ENCODE peak calls at places on chromosome 1, in four cellular contexts. R is mesothelial cell of epicardium, T is foreskin keratinocyte, H is fibroblast of lung. Q is an unnamed sample.

GRCh38 chr1:91835087-91835521 is 50.8 kb downstream of the TGFBR3 start:
- DNase-seq in R (no peak), T (no peak), H (no peak), Q (no peak)

GRCh38 chr1:111565957-111566356 is 53.6 kb upstream of the RAP1A start:
- DNase-seq in R (no peak), T (no peak), H (no peak), Q (no peak)

GRCh38 chr1:154768456-154769125 is 101.5 kb downstream of the KCNN3 start:
- DNase-seq in R (no peak), T (no peak), H (no peak), Q (no peak)

GRCh38 chr1:168288311-168289052 is 7.8 kb downstream of the TBX19 start:
- DNase-seq in R (no peak), T (peak; percentile 68), H (peak; percentile 41), Q (peak; percentile 22)

GRCh38 chr1:51768971-51769601 is 109.4 kb downstream of the NRDC start:
- DNase-seq in R (no peak), T (peak; percentile 42), H (peak; percentile 85), Q (peak; percentile 61)

GRCh38 chr1:10664251-10664650 is 132.2 kb downstream of the CASZ1 start:
- DNase-seq in R (no peak), T (no peak), H (no peak), Q (no peak)

GRCh38 chr1:148264374-148265276 is 112.5 kb upstream of the NBPF11 start:
- DNase-seq in R (no peak), T (peak; percentile 98), H (peak; percentile 71), Q (peak; percentile 66)

GRCh38 chr1:85581138-85581801 is 709 bp downstream of the CCN1 start:
- DNase-seq in R (peak; percentile 74), T (peak; percentile 57), H (peak; percentile 94), Q (peak; percentile 89)

GRCh38 chr1:81170721-81171120 is 630.0 kb upstream of the ADGRL2 start:
- DNase-seq in R (no peak), T (no peak), H (peak; percentile 28), Q (no peak)

GRCh38 chr1:81172483-81172882 is 628.3 kb upstream of the ADGRL2 start:
- DNase-seq in R (no peak), T (no peak), H (no peak), Q (no peak)

GRCh38 chr1:81179239-81179638 is 621.5 kb upstream of the ADGRL2 start:
- DNase-seq in R (no peak), T (peak; percentile 95), H (peak; percentile 98), Q (peak; percentile 96)

GRCh38 chr1:81174052-81174451 is 626.7 kb upstream of the ADGRL2 start:
- DNase-seq in R (no peak), T (no peak), H (peak; percentile 41), Q (peak; percentile 4)

GRCh38 chr1:81174811-81175476 is 625.8 kb upstream of the ADGRL2 start:
- DNase-seq in R (no peak), T (peak; percentile 100), H (no peak), Q (peak; percentile 68)
- TF ChIP-seq CTCF in R (no peak), T (peak; percentile 58), H (no peak), Q (peak; percentile 40)

GRCh38 chr1:162475539-162476185 is 22.0 kb upstream of the UHMK1 start:
- DNase-seq in R (no peak), T (peak; percentile 28), H (no peak), Q (no peak)
- TF ChIP-seq CTCF in R (no peak), T (peak; percentile 29), H (no peak), Q (no peak)

GRCh38 chr1:162823231-162823630 is 32.7 kb downstream of the HSD17B7 start:
- DNase-seq in R (no peak), T (no peak), H (no peak), Q (no peak)

GRCh38 chr1:162823771-162824525 is 33.4 kb downstream of the HSD17B7 start:
- DNase-seq in R (no peak), T (peak; percentile 22), H (no peak), Q (peak; percentile 22)

GRCh38 chr1:162822391-162823200 is 32.1 kb downstream of the HSD17B7 start:
- DNase-seq in R (peak; percentile 41), T (peak; percentile 26), H (no peak), Q (no peak)
- TF ChIP-seq CTCF in R (no peak), T (peak; percentile 10), H (peak; percentile 12), Q (no peak)

DNA sequence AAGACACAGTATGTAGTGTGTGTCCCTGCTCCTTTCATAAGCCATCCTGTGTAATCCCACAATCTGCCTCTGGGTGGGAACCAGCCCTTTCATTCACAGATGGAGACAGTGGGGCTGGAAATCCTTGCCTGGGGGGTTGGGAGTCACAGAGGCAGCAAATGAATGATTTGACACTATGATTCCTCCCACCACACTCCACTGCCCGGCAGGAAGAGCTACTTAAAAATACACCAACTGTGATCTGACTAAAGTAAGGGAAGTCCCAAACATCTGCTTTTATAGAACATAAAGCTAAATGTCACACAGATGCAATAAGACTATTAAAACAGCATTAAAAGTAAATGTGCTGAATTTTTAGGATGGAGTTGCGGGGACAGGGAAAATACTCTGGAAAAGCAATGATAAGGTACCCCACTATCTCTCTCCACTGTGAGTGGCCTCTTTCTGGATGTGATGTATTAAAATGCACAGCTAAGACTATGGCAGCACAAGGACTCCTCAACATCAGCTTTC is 4.3 kb downstream of the PARP1 start:
- DNase-seq in R (no peak), T (no peak), H (no peak), Q (peak; percentile 21)
- TF ChIP-seq CTCF in R (peak; percentile 39), T (peak; percentile 41), H (peak; percentile 43), Q (peak; percentile 66)

GRCh38 chr1:32525661-32526444 is 13.4 kb upstream of the ZBTB8A start:
- DNase-seq in R (no peak), T (no peak), H (no peak), Q (no peak)

GRCh38 chr1:32525053-32525452 is 14.2 kb upstream of the ZBTB8A start:
- DNase-seq in R (no peak), T (peak; percentile 25), H (no peak), Q (no peak)

GRCh38 chr1:32518976-32519375 is 20.3 kb upstream of the ZBTB8A start:
- DNase-seq in R (no peak), T (no peak), H (no peak), Q (no peak)

GRCh38 chr1:32516402-32516801 is 22.8 kb upstream of the ZBTB8A start:
- DNase-seq in R (no peak), T (no peak), H (no peak), Q (no peak)

GRCh38 chr1:32521165-32521564 is 18.1 kb upstream of the ZBTB8A start:
- DNase-seq in R (no peak), T (no peak), H (no peak), Q (no peak)
- TF ChIP-seq CTCF in R (no peak), T (peak; percentile 14), H (no peak), Q (no peak)

DNA sequence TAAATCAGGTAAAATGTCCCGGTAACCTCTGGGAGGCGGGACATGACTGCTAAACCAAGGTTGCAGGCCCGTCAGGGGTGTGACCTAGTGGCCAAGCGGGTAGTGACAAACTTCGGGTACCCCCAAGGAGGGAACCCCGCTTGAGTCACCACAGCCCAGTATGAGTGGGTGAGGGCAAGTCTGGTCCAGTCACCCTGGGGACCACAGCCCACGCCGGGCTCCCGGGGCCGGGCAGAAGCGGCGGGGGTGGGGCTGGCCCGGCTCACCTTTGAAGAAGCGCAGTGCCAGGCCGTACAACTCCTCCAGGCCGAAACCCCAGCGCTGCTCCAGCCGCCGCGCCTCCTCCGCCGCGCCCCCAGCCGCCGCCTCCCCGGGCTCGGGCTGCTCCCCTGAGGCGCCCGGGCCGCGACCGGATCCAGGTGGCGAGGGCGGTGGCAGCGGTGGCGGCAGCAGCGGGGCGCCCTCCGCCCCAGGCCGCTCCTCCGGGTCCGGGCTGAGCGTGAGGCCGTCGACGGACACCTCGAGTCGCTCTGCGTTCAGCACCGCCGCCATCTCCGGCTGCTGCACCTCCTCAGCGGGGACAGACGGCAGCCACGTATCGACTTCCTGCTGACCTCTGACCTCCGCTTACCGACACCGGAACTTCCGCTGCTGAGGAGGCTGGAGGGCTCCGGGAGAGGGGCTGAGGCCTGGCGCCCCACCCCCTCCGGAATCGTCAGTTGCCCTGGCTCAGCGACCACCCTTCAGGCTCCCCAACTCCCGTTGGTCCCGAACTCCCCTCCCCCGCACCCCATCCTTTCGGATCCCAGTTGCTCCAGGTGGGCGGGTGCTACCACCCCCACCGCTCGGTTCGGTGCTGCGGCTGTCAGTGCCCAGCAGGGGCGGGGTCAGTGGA is at the start of gene ACBD3:
- DNase-seq in R (peak; percentile 79), T (peak; percentile 72), H (peak; percentile 87), Q (peak; percentile 77)
- TF ChIP-seq CTCF in R (no peak), T (peak; percentile 16), H (no peak), Q (peak; percentile 10)

DNA sequence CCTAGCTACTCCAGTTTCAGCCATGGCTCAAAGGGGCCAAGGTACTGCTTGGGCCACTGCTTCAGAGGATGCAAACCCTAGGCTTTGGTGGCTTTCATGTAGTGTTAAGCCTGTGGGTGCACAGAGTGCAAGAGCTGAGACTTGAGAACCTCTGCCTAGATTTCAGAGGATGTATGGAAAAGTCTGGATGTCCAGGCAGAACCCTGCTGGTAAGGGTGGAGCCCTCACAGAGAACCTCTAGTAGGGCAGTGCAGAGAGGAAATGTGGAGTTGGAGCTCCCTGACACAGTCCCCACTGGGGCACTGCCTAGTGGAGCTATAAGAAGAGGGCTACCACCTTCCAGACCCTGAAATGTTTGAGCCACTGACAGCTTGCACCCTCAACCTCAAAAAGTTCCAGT is 16.2 kb downstream of the RIIAD1 start:
- DNase-seq in R (no peak), T (no peak), H (no peak), Q (no peak)
- TF ChIP-seq CTCF in R (no peak), T (no peak), H (no peak), Q (no peak)

Q was measured in HFFc6.